ENCODE peak calls at places on chromosomes 4 and X, in nine cellular contexts. One of them, this sample, is unnamed.

GRCh38 chrX:7074135-7074907 is 73.2 kb upstream of the STS start:
- DNase-seq in IMR-90: no peak
- DNase-seq in GM23338: no peak
- DNase-seq in neural crest cell: no peak
- DNase-seq in H9: no peak
- DNase-seq in psoas muscle: no peak
- DNase-seq in DND-41: peak; percentile 55
- DNase-seq in MCF 10A: no peak
- DNase-seq in foreskin fibroblast: no peak
- DNase-seq in this sample: no peak

GRCh38 chrX:71953946-71954345 is 43.3 kb downstream of the NHSL2 start:
- DNase-seq in DND-41: no peak
- DNase-seq in neural crest cell: no peak
- DNase-seq in MCF 10A: no peak
- DNase-seq in foreskin fibroblast: no peak
- DNase-seq in GM23338: no peak
- DNase-seq in IMR-90: no peak
- DNase-seq in psoas muscle: no peak
- DNase-seq in H9: no peak
- DNase-seq in this sample: no peak

GRCh38 chr4:26726655-26727387 is 133.8 kb upstream of the STIM2 start:
- DNase-seq in IMR-90: no peak
- DNase-seq in psoas muscle: no peak
- DNase-seq in MCF 10A: no peak
- DNase-seq in foreskin fibroblast: no peak
- DNase-seq in H9: no peak
- DNase-seq in GM23338: peak; percentile 3
- DNase-seq in DND-41: no peak
- DNase-seq in neural crest cell: no peak
- DNase-seq in this sample: no peak

GRCh38 chr4:105526656-105527055 is 25.8 kb upstream of the ARHGEF38 start:
- DNase-seq in MCF 10A: no peak
- DNase-seq in foreskin fibroblast: no peak
- DNase-seq in DND-41: no peak
- DNase-seq in IMR-90: no peak
- DNase-seq in H9: no peak
- DNase-seq in GM23338: no peak
- DNase-seq in neural crest cell: no peak
- DNase-seq in psoas muscle: peak; percentile 30
- DNase-seq in this sample: no peak

GRCh38 chr4:1156069-1156468 is 16.3 kb downstream of the SPON2 start:
- DNase-seq in IMR-90: no peak
- DNase-seq in DND-41: no peak
- DNase-seq in GM23338: no peak
- DNase-seq in foreskin fibroblast: no peak
- DNase-seq in H9: no peak
- DNase-seq in neural crest cell: no peak
- DNase-seq in MCF 10A: no peak
- DNase-seq in psoas muscle: no peak
- DNase-seq in this sample: no peak

GRCh38 chrX:11786862-11787261 is 28.8 kb downstream of the MSL3 start:
- DNase-seq in IMR-90: peak; percentile 4
- DNase-seq in MCF 10A: no peak
- DNase-seq in psoas muscle: no peak
- DNase-seq in foreskin fibroblast: no peak
- DNase-seq in DND-41: no peak
- DNase-seq in neural crest cell: no peak
- DNase-seq in GM23338: no peak
- DNase-seq in H9: no peak
- DNase-seq in this sample: no peak

GRCh38 chr4:110540606-110541440 is 64.9 kb downstream of the ENPEP start:
- DNase-seq in psoas muscle: no peak
- DNase-seq in IMR-90: peak; percentile 70
- DNase-seq in MCF 10A: peak; percentile 95
- DNase-seq in H9: no peak
- DNase-seq in neural crest cell: no peak
- DNase-seq in GM23338: no peak
- DNase-seq in foreskin fibroblast: peak; percentile 90
- DNase-seq in DND-41: no peak
- DNase-seq in this sample: no peak

GRCh38 chr4:161404346-161405110 is 759.3 kb downstream of the FSTL5 start:
- DNase-seq in H9: no peak
- DNase-seq in GM23338: no peak
- DNase-seq in MCF 10A: no peak
- DNase-seq in foreskin fibroblast: no peak
- DNase-seq in DND-41: no peak
- DNase-seq in psoas muscle: no peak
- DNase-seq in IMR-90: no peak
- DNase-seq in neural crest cell: no peak
- DNase-seq in this sample: no peak

DNA sequence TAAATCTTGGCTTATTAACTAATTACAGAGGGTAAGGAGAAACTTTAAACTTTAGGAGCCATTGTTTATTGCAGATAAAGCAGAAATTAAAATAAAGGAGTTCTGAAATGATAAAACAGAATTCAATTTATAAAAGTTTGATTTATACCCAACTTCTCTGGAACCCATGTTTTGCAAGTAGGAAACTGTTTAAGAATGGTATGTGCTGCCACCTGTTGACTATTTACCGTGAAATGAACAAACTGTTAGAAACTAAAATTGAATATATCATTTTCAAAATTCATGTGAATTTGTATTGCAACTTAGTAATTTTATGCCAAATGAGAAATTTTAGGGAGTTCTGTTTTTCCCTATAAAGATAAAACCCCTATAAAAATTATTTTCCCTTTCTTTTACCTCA is 11.0 kb upstream of the TBC1D8B start:
- DNase-seq in foreskin fibroblast: peak; percentile 27
- DNase-seq in DND-41: no peak
- DNase-seq in IMR-90: peak; percentile 14
- DNase-seq in H9: no peak
- DNase-seq in MCF 10A: peak; percentile 32
- DNase-seq in neural crest cell: no peak
- DNase-seq in psoas muscle: no peak
- DNase-seq in GM23338: no peak
- DNase-seq in this sample: no peak
- TF ChIP-seq CTCF in foreskin fibroblast: no peak
- TF ChIP-seq CTCF in DND-41: no peak
- TF ChIP-seq CTCF in IMR-90: peak; percentile 42
- TF ChIP-seq CTCF in H9: peak; percentile 54
- TF ChIP-seq CTCF in MCF 10A: peak; percentile 49
- TF ChIP-seq CTCF in neural crest cell: peak; percentile 60
- TF ChIP-seq CTCF in psoas muscle: peak; percentile 42
- TF ChIP-seq CTCF in GM23338: peak; percentile 35
- TF ChIP-seq CTCF in this sample: no peak

DNA sequence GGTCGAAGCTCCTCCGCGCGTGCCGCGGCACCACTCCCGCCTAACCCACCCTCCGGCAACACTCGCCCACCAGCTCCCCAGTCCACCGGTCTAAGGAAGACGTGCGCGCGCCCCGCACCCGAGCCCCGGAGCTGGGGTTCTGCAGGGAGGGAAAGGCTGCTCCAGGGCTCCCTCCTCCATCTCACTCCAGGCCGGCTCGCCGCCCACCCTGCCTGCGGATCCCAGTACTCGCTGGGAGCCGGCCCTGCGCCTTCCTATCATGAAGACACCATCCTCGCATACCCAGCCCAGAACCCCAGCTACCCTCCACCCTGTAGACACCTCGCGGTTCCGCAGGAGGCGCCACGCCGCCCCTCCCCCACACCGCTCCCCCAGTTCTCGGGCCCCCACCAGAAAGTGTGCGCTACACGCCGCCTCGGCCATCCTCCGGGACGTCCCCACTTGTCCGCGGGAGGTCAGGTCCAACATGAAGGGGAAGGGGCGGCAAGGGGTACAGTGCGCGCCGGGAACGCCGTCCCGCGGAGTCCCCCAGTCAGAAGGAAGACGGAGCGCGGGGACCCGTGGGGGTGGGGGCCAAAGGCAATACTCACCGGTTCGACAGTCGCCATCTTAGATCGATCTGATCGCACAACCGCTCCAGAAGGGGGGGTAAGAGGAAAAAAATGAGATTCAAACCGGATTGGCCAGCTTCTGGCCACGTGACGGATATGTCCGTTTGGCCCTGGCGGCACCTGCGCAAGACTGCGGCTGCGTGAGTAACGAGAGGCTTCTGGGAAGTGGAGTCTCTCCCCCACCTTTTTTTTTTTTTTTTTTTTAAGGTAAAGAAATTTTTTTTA is at the start of gene EIF4E:
- DNase-seq in psoas muscle: peak; percentile 99
- DNase-seq in IMR-90: peak; percentile 99
- DNase-seq in MCF 10A: peak; percentile 99
- DNase-seq in foreskin fibroblast: peak; percentile 99
- DNase-seq in GM23338: peak; percentile 99
- DNase-seq in H9: peak; percentile 98
- DNase-seq in neural crest cell: peak; percentile 81
- DNase-seq in DND-41: peak; percentile 98
- DNase-seq in this sample: peak; percentile 94
- TF ChIP-seq CTCF in psoas muscle: no peak
- TF ChIP-seq CTCF in IMR-90: peak; percentile 20
- TF ChIP-seq CTCF in MCF 10A: no peak
- TF ChIP-seq CTCF in foreskin fibroblast: no peak
- TF ChIP-seq CTCF in GM23338: no peak
- TF ChIP-seq CTCF in H9: no peak
- TF ChIP-seq CTCF in neural crest cell: no peak
- TF ChIP-seq CTCF in DND-41: peak; percentile 38
- TF ChIP-seq CTCF in this sample: peak; percentile 36

GRCh38 chrX:130261494-130261893 is 7.2 kb downstream of the ZNF280C start:
- DNase-seq in GM23338: no peak
- DNase-seq in H9: no peak
- DNase-seq in MCF 10A: no peak
- DNase-seq in neural crest cell: no peak
- DNase-seq in IMR-90: no peak
- DNase-seq in DND-41: no peak
- DNase-seq in psoas muscle: no peak
- DNase-seq in foreskin fibroblast: no peak
- DNase-seq in this sample: no peak

GRCh38 chrX:130263016-130263415 is 5.7 kb downstream of the ZNF280C start:
- DNase-seq in neural crest cell: no peak
- DNase-seq in MCF 10A: no peak
- DNase-seq in DND-41: no peak
- DNase-seq in GM23338: no peak
- DNase-seq in psoas muscle: no peak
- DNase-seq in IMR-90: peak; percentile 15
- DNase-seq in H9: no peak
- DNase-seq in foreskin fibroblast: peak; percentile 59
- DNase-seq in this sample: no peak

GRCh38 chrX:130268500-130269170 is at the start of gene ZNF280C:
- DNase-seq in foreskin fibroblast: peak; percentile 96
- DNase-seq in H9: peak; percentile 85
- DNase-seq in IMR-90: peak; percentile 91
- DNase-seq in MCF 10A: peak; percentile 86
- DNase-seq in DND-41: peak; percentile 94
- DNase-seq in GM23338: peak; percentile 84
- DNase-seq in neural crest cell: peak; percentile 78
- DNase-seq in psoas muscle: peak; percentile 93
- DNase-seq in this sample: peak; percentile 89

GRCh38 chrX:130260316-130260715 is 8.4 kb downstream of the ZNF280C start:
- DNase-seq in H9: no peak
- DNase-seq in GM23338: no peak
- DNase-seq in psoas muscle: no peak
- DNase-seq in foreskin fibroblast: peak; percentile 45
- DNase-seq in DND-41: no peak
- DNase-seq in neural crest cell: no peak
- DNase-seq in IMR-90: peak; percentile 58
- DNase-seq in MCF 10A: no peak
- DNase-seq in this sample: no peak

DNA sequence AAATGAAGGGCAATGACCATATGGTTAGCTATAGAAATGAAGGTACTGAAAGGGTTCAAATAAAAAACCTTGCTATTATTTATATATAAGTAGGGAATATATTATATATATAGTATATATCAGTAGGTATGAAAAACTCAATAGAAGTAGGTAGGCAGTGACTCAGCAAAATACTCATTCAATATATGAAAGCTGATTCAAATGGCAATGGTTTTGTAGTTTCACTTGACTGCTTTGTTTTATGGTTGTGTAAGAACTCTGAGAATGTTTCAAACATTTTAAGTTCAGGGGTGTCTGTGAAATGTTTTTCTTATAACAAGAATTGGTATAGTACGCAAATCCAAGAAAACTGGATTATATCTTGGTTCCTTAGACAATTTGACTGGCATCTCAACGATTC is 4.1 kb downstream of the ZNF280C start:
- DNase-seq in foreskin fibroblast: no peak
- DNase-seq in neural crest cell: no peak
- DNase-seq in H9: no peak
- DNase-seq in MCF 10A: peak; percentile 32
- DNase-seq in DND-41: no peak
- DNase-seq in psoas muscle: no peak
- DNase-seq in GM23338: no peak
- DNase-seq in IMR-90: peak; percentile 26
- DNase-seq in this sample: no peak
- TF ChIP-seq CTCF in foreskin fibroblast: no peak
- TF ChIP-seq CTCF in neural crest cell: no peak
- TF ChIP-seq CTCF in H9: no peak
- TF ChIP-seq CTCF in MCF 10A: no peak
- TF ChIP-seq CTCF in DND-41: no peak
- TF ChIP-seq CTCF in psoas muscle: no peak
- TF ChIP-seq CTCF in GM23338: no peak
- TF ChIP-seq CTCF in IMR-90: no peak
- TF ChIP-seq CTCF in this sample: no peak

GRCh38 chr4:11420327-11420726 is 8.4 kb downstream of the HS3ST1 start:
- DNase-seq in psoas muscle: no peak
- DNase-seq in foreskin fibroblast: no peak
- DNase-seq in MCF 10A: no peak
- DNase-seq in neural crest cell: no peak
- DNase-seq in H9: no peak
- DNase-seq in DND-41: no peak
- DNase-seq in IMR-90: no peak
- DNase-seq in GM23338: no peak
- DNase-seq in this sample: no peak

GRCh38 chr4:11421116-11421515 is 7.6 kb downstream of the HS3ST1 start:
- DNase-seq in H9: no peak
- DNase-seq in neural crest cell: no peak
- DNase-seq in IMR-90: no peak
- DNase-seq in MCF 10A: no peak
- DNase-seq in psoas muscle: no peak
- DNase-seq in foreskin fibroblast: no peak
- DNase-seq in GM23338: no peak
- DNase-seq in DND-41: no peak
- DNase-seq in this sample: no peak

GRCh38 chr4:11416767-11417113 is 12.0 kb downstream of the HS3ST1 start:
- DNase-seq in H9: no peak
- DNase-seq in GM23338: no peak
- DNase-seq in foreskin fibroblast: no peak
- DNase-seq in MCF 10A: no peak
- DNase-seq in psoas muscle: no peak
- DNase-seq in DND-41: no peak
- DNase-seq in IMR-90: no peak
- DNase-seq in neural crest cell: no peak
- DNase-seq in this sample: no peak

GRCh38 chr4:11416071-11416766 is 12.5 kb downstream of the HS3ST1 start:
- DNase-seq in MCF 10A: no peak
- DNase-seq in GM23338: no peak
- DNase-seq in H9: no peak
- DNase-seq in IMR-90: no peak
- DNase-seq in foreskin fibroblast: no peak
- DNase-seq in neural crest cell: no peak
- DNase-seq in psoas muscle: no peak
- DNase-seq in DND-41: no peak
- DNase-seq in this sample: no peak

DNA sequence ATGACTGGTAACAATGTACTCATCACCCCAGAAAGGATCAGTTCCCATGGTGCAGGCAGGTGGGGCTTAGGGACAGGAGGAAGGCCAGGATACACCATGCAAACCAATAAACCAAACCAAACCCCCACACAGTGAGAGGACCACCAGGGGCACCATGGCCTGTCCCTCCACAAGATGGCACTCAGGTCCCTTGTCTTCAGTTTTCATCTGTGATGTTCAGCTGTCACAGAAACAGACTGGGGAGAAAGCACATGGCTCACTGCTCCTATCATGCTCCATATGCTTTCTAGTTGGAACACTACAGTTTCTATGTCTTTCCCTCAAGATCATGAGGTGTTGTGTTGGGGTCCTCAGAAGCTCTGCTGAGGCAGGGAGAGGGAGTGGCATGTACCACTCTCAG is 10.1 kb downstream of the HS3ST1 start:
- DNase-seq in neural crest cell: no peak
- DNase-seq in IMR-90: peak; percentile 7
- DNase-seq in MCF 10A: no peak
- DNase-seq in foreskin fibroblast: no peak
- DNase-seq in GM23338: peak; percentile 28
- DNase-seq in psoas muscle: no peak
- DNase-seq in DND-41: peak; percentile 21
- DNase-seq in H9: no peak
- DNase-seq in this sample: no peak
- TF ChIP-seq CTCF in neural crest cell: no peak
- TF ChIP-seq CTCF in IMR-90: no peak
- TF ChIP-seq CTCF in MCF 10A: no peak
- TF ChIP-seq CTCF in foreskin fibroblast: no peak
- TF ChIP-seq CTCF in GM23338: peak; percentile 35
- TF ChIP-seq CTCF in psoas muscle: no peak
- TF ChIP-seq CTCF in DND-41: peak; percentile 27
- TF ChIP-seq CTCF in H9: peak; percentile 42
- TF ChIP-seq CTCF in this sample: no peak